ENCODE peak calls at places on chromosomes 11 and 22, in five cellular contexts. F is kidney glomerular epithelial cell, E is cardiac fibroblast, Q is Caki2, O is fibroblast of pulmonary artery. M is an unnamed sample.

GRCh38 chr22:20622650-20623339 is 115.4 kb downstream of the MED15 start:
- DNase-seq in O (no peak), E (no peak), Q (no peak), F (no peak), M (no peak)

GRCh38 chr22:45493286-45493771 is 9.4 kb upstream of the FBLN1 start:
- DNase-seq in Q (no peak), F (no peak), O (peak; percentile 29), E (peak; percentile 33), M (peak; percentile 38)

GRCh38 chr11:99371257-99371656 is 350.5 kb downstream of the CNTN5 start:
- DNase-seq in E (peak; percentile 5), F (peak; percentile 21), O (no peak), Q (no peak), M (no peak)

GRCh38 chr11:118290923-118291322 is 13.6 kb upstream of the CD3E start:
- DNase-seq in Q (no peak), F (no peak), E (peak; percentile 56), O (peak; percentile 45), M (peak; percentile 73)

GRCh38 chr22:20514658-20515406 is 7.4 kb downstream of the MED15 start:
- DNase-seq in F (peak; percentile 45), O (peak; percentile 86), Q (peak; percentile 44), E (peak; percentile 93), M (no peak)

GRCh38 chr22:29994027-29994715 is 86.1 kb upstream of the HORMAD2 start:
- DNase-seq in F (peak; percentile 83), O (peak; percentile 48), E (peak; percentile 92), Q (peak; percentile 67), M (no peak)

GRCh38 chr11:83140691-83141455 is 16.1 kb upstream of the PCF11 start:
- DNase-seq in E (no peak), Q (no peak), F (no peak), O (no peak), M (no peak)

GRCh38 chr11:119218141-119218878 is 12.2 kb downstream of the CBL start:
- DNase-seq in Q (peak; percentile 62), E (peak; percentile 97), O (peak; percentile 82), F (peak; percentile 78), M (peak; percentile 2)

GRCh38 chr11:128830836-128831780 is 36.0 kb downstream of the KCNJ1 start:
- DNase-seq in Q (peak; percentile 16), F (peak; percentile 55), O (peak; percentile 91), E (peak; percentile 90), M (peak; percentile 96)

GRCh38 chr11:64633555-64634159 is 42.6 kb downstream of the SLC22A12 start:
- DNase-seq in E (no peak), Q (no peak), F (no peak), O (no peak), M (no peak)

GRCh38 chr22:19753996-19754700 is 6.4 kb upstream of the TBX1 start:
- DNase-seq in F (no peak), E (no peak), Q (no peak), O (no peak), M (no peak)

GRCh38 chr11:67245046-67245445 is 21.2 kb upstream of the GRK2 start:
- DNase-seq in Q (no peak), F (no peak), E (no peak), O (no peak), M (no peak)

GRCh38 chr11:81840375-81840774 is 893.3 kb downstream of the FAM181B start:
- DNase-seq in Q (no peak), E (peak; percentile 40), O (peak; percentile 33), F (no peak), M (no peak)

GRCh38 chr22:21984793-21985192 is 2.2 kb upstream of the TOP3B start:
- DNase-seq in E (peak; percentile 57), O (peak; percentile 35), Q (no peak), F (no peak), M (peak; percentile 92)

GRCh38 chr22:38040953-38041759 is 16.0 kb upstream of the PICK1 start:
- DNase-seq in O (no peak), Q (no peak), F (no peak), E (peak; percentile 32), M (no peak)

GRCh38 chr22:38177926-38178604 is 3.6 kb downstream of the PLA2G6 start:
- DNase-seq in Q (peak; percentile 86), O (peak; percentile 91), E (peak; percentile 94), F (peak; percentile 58), M (peak; percentile 75)

GRCh38 chr11:63682045-63682915 is 980 bp downstream of the RTN3 start:
- DNase-seq in Q (no peak), O (peak; percentile 24), E (no peak), F (no peak), M (peak; percentile 71)

GRCh38 chr11:64086263-64086938 is 50.7 kb downstream of the FLRT1 start:
- DNase-seq in O (peak; percentile 19), Q (peak; percentile 68), E (peak; percentile 7), F (no peak), M (no peak)

GRCh38 chr11:67365756-67366384 is 7.5 kb downstream of the CLCF1 start:
- DNase-seq in Q (no peak), O (no peak), E (no peak), F (no peak), M (peak; percentile 54)

GRCh38 chr22:45007946-45008852 is 1.6 kb downstream of the PHF21B start:
- DNase-seq in E (peak; percentile 26), Q (no peak), F (no peak), O (no peak), M (peak; percentile 86)

GRCh38 chr22:48397531-48398180 is 1430.0 kb downstream of the BRD1 start:
- DNase-seq in F (no peak), Q (no peak), O (no peak), E (no peak), M (no peak)

GRCh38 chr11:36041988-36042606 is 98.2 kb downstream of the LDLRAD3 start:
- DNase-seq in F (no peak), E (peak; percentile 47), Q (peak; percentile 2), O (peak; percentile 44), M (no peak)

GRCh38 chr11:112734207-112734606 is 227.0 kb upstream of the NCAM1 start:
- DNase-seq in F (peak; percentile 18), O (peak; percentile 56), Q (no peak), E (peak; percentile 20), M (peak; percentile 92)

GRCh38 chr11:105033781-105034180 is 1.2 kb downstream of the CASP1 start:
- DNase-seq in O (no peak), Q (no peak), E (no peak), F (no peak), M (no peak)

GRCh38 chr11:133986545-133986944 is 29.8 kb upstream of the IGSF9B start:
- DNase-seq in O (no peak), F (no peak), Q (no peak), E (no peak), M (no peak)

GRCh38 chr11:78168539-78169477 is 19.6 kb downstream of the KCTD21 start:
- DNase-seq in Q (peak; percentile 3), F (peak; percentile 44), O (peak; percentile 94), E (peak; percentile 97), M (no peak)

GRCh38 chr11:65384301-65384889 is 1.9 kb upstream of the SLC25A45 start:
- DNase-seq in F (no peak), E (peak; percentile 62), O (peak; percentile 66), Q (no peak), M (peak; percentile 35)

GRCh38 chr11:212150-213100 is 4.9 kb downstream of the RIC8A start:
- DNase-seq in Q (no peak), F (no peak), E (no peak), O (no peak), M (no peak)

GRCh38 chr11:105244157-105244820 is 104.7 kb upstream of the CARD18 start:
- DNase-seq in O (peak; percentile 96), F (peak; percentile 70), E (peak; percentile 97), Q (peak; percentile 66), M (no peak)

GRCh38 chr11:32729976-32730375 is 64.5 kb downstream of the CCDC73 start:
- DNase-seq in Q (no peak), O (no peak), E (no peak), F (no peak), M (no peak)

GRCh38 chr22:49948958-49949913 is 11.3 kb upstream of the PIM3 start:
- DNase-seq in Q (peak; percentile 82), O (no peak), F (no peak), E (no peak), M (peak; percentile 53)

GRCh38 chr11:14902650-14903350 is 10.8 kb upstream of the CYP2R1 start:
- DNase-seq in O (peak; percentile 88), E (peak; percentile 83), F (peak; percentile 58), Q (no peak), M (no peak)

GRCh38 chr11:8018742-8019631 is 31.9 kb downstream of the EIF3F start:
- DNase-seq in E (peak; percentile 60), Q (peak; percentile 37), O (peak; percentile 67), F (peak; percentile 56), M (peak; percentile 90)

GRCh38 chr11:31819533-31820437 is 8.7 kb upstream of the PAX6 start:
- DNase-seq in E (no peak), F (no peak), Q (no peak), O (no peak), M (peak; percentile 87)

GRCh38 chr11:120858740-120859139 is 165.2 kb upstream of the TBCEL start:
- DNase-seq in O (peak; percentile 37), F (peak; percentile 9), E (no peak), Q (no peak), M (no peak)